ENCODE peak calls at places on chromosomes 11 and 22, in nine cellular contexts. One of them, this sample, is unnamed.

GRCh38 chr11:20964985-20965384 is 295.6 kb downstream of the NELL1 start:
- DNase-seq in OCI-LY7: no peak
- DNase-seq in GM06990: no peak
- DNase-seq in H7: no peak
- DNase-seq in fibroblast of lung: no peak
- DNase-seq in stomach: no peak
- DNase-seq in coronary artery: no peak
- DNase-seq in naive thymus-derived CD4-positive, alpha-beta T cell: no peak
- DNase-seq in skeletal muscle cell: no peak
- DNase-seq in this sample: no peak

GRCh38 chr11:103281301-103281700 is 172.1 kb downstream of the DYNC2H1 start:
- DNase-seq in OCI-LY7: no peak
- DNase-seq in GM06990: no peak
- DNase-seq in H7: no peak
- DNase-seq in fibroblast of lung: peak; percentile 9
- DNase-seq in stomach: no peak
- DNase-seq in coronary artery: no peak
- DNase-seq in naive thymus-derived CD4-positive, alpha-beta T cell: no peak
- DNase-seq in skeletal muscle cell: no peak
- DNase-seq in this sample: no peak

GRCh38 chr11:125431481-125431880 is 64.6 kb downstream of the FEZ1 start:
- DNase-seq in OCI-LY7: no peak
- DNase-seq in GM06990: no peak
- DNase-seq in H7: peak; percentile 5
- DNase-seq in fibroblast of lung: no peak
- DNase-seq in stomach: no peak
- DNase-seq in coronary artery: no peak
- DNase-seq in naive thymus-derived CD4-positive, alpha-beta T cell: no peak
- DNase-seq in skeletal muscle cell: no peak
- DNase-seq in this sample: no peak

GRCh38 chr22:26170112-26170492 is 840 bp downstream of the SEZ6L start:
- DNase-seq in OCI-LY7: no peak
- DNase-seq in GM06990: no peak
- DNase-seq in H7: peak; percentile 51
- DNase-seq in fibroblast of lung: no peak
- DNase-seq in stomach: no peak
- DNase-seq in coronary artery: no peak
- DNase-seq in naive thymus-derived CD4-positive, alpha-beta T cell: no peak
- DNase-seq in skeletal muscle cell: no peak
- DNase-seq in this sample: no peak

GRCh38 chr11:47061429-47062178 is 115.1 kb downstream of the ARFGAP2 start:
- DNase-seq in OCI-LY7: no peak
- DNase-seq in GM06990: no peak
- DNase-seq in H7: no peak
- DNase-seq in fibroblast of lung: no peak
- DNase-seq in stomach: no peak
- DNase-seq in coronary artery: no peak
- DNase-seq in naive thymus-derived CD4-positive, alpha-beta T cell: no peak
- DNase-seq in skeletal muscle cell: no peak
- DNase-seq in this sample: no peak

GRCh38 chr22:26553056-26553752 is 36.7 kb downstream of the TPST2 start:
- DNase-seq in OCI-LY7: peak; percentile 34
- DNase-seq in GM06990: no peak
- DNase-seq in H7: no peak
- DNase-seq in fibroblast of lung: peak; percentile 80
- DNase-seq in stomach: no peak
- DNase-seq in coronary artery: no peak
- DNase-seq in naive thymus-derived CD4-positive, alpha-beta T cell: no peak
- DNase-seq in skeletal muscle cell: peak; percentile 70
- DNase-seq in this sample: no peak

GRCh38 chr11:68255526-68255925 is 16.2 kb downstream of the C11orf24 start:
- DNase-seq in OCI-LY7: no peak
- DNase-seq in GM06990: no peak
- DNase-seq in H7: no peak
- DNase-seq in fibroblast of lung: no peak
- DNase-seq in stomach: no peak
- DNase-seq in coronary artery: no peak
- DNase-seq in naive thymus-derived CD4-positive, alpha-beta T cell: no peak
- DNase-seq in skeletal muscle cell: no peak
- DNase-seq in this sample: no peak

GRCh38 chr11:110086892-110087309 is 6.3 kb upstream of the ZC3H12C start:
- DNase-seq in OCI-LY7: no peak
- DNase-seq in GM06990: no peak
- DNase-seq in H7: no peak
- DNase-seq in fibroblast of lung: peak; percentile 62
- DNase-seq in stomach: no peak
- DNase-seq in coronary artery: no peak
- DNase-seq in naive thymus-derived CD4-positive, alpha-beta T cell: no peak
- DNase-seq in skeletal muscle cell: peak; percentile 69
- DNase-seq in this sample: no peak

GRCh38 chr11:22337571-22338464 is at the start of gene SLC17A6:
- DNase-seq in OCI-LY7: peak; percentile 4
- DNase-seq in GM06990: no peak
- DNase-seq in H7: peak; percentile 41
- DNase-seq in fibroblast of lung: peak; percentile 27
- DNase-seq in stomach: no peak
- DNase-seq in coronary artery: no peak
- DNase-seq in naive thymus-derived CD4-positive, alpha-beta T cell: no peak
- DNase-seq in skeletal muscle cell: peak; percentile 0
- DNase-seq in this sample: peak; percentile 84

GRCh38 chr11:129210831-129211181 is 18.7 kb upstream of the ARHGAP32 start:
- DNase-seq in OCI-LY7: no peak
- DNase-seq in GM06990: no peak
- DNase-seq in H7: no peak
- DNase-seq in fibroblast of lung: no peak
- DNase-seq in stomach: no peak
- DNase-seq in coronary artery: no peak
- DNase-seq in naive thymus-derived CD4-positive, alpha-beta T cell: no peak
- DNase-seq in skeletal muscle cell: no peak
- DNase-seq in this sample: no peak

GRCh38 chr11:75849917-75850316 is 34.9 kb downstream of the UVRAG start:
- DNase-seq in OCI-LY7: no peak
- DNase-seq in GM06990: no peak
- DNase-seq in H7: no peak
- DNase-seq in fibroblast of lung: no peak
- DNase-seq in stomach: no peak
- DNase-seq in coronary artery: no peak
- DNase-seq in naive thymus-derived CD4-positive, alpha-beta T cell: no peak
- DNase-seq in skeletal muscle cell: no peak
- DNase-seq in this sample: no peak

GRCh38 chr11:114783805-114784204 is 105.5 kb downstream of the NXPE2 start:
- DNase-seq in OCI-LY7: no peak
- DNase-seq in GM06990: no peak
- DNase-seq in H7: no peak
- DNase-seq in fibroblast of lung: no peak
- DNase-seq in stomach: no peak
- DNase-seq in coronary artery: no peak
- DNase-seq in naive thymus-derived CD4-positive, alpha-beta T cell: no peak
- DNase-seq in skeletal muscle cell: no peak
- DNase-seq in this sample: no peak

GRCh38 chr22:45587638-45588481 is 83.8 kb upstream of the ATXN10 start:
- DNase-seq in OCI-LY7: no peak
- DNase-seq in GM06990: no peak
- DNase-seq in H7: no peak
- DNase-seq in fibroblast of lung: no peak
- DNase-seq in stomach: no peak
- DNase-seq in coronary artery: no peak
- DNase-seq in naive thymus-derived CD4-positive, alpha-beta T cell: no peak
- DNase-seq in skeletal muscle cell: no peak
- DNase-seq in this sample: no peak

GRCh38 chr11:119236891-119237290 is 30.8 kb downstream of the CBL start:
- DNase-seq in OCI-LY7: no peak
- DNase-seq in GM06990: no peak
- DNase-seq in H7: no peak
- DNase-seq in fibroblast of lung: peak; percentile 44
- DNase-seq in stomach: no peak
- DNase-seq in coronary artery: no peak
- DNase-seq in naive thymus-derived CD4-positive, alpha-beta T cell: no peak
- DNase-seq in skeletal muscle cell: no peak
- DNase-seq in this sample: no peak

DNA sequence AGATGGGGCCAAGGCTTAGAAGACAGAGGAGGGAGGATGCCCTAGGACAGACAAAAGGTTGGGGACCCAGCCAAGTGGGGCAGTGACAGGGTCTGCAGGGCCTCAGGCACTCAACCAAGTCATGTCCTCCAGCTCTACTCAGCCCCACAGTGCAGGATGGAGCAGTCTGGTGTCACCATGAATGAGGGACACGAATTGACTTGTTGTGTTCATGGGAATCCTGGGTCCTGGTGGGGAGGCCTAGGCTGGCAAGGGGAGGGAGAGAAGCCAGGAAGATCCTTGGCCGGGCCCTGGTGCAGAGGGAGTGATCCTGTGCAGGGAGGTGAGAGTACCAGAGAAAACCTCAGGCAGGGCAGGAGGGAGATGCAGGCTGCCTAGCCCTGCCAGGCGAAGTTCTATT is 12.0 kb downstream of the P2RY6 start:
- DNase-seq in OCI-LY7: no peak
- DNase-seq in GM06990: no peak
- DNase-seq in H7: no peak
- DNase-seq in fibroblast of lung: no peak
- DNase-seq in stomach: no peak
- DNase-seq in coronary artery: peak; percentile 66
- DNase-seq in naive thymus-derived CD4-positive, alpha-beta T cell: no peak
- DNase-seq in skeletal muscle cell: no peak
- DNase-seq in this sample: no peak
- H3K4me3 ChIP-seq in OCI-LY7: no peak overlapping the region
- H3K4me3 ChIP-seq in GM06990: no peak overlapping the region
- H3K4me3 ChIP-seq in H7: no peak overlapping the region
- H3K4me3 ChIP-seq in fibroblast of lung: no peak overlapping the region
- H3K4me3 ChIP-seq in stomach: no peak overlapping the region
- H3K4me3 ChIP-seq in coronary artery: no peak overlapping the region
- H3K4me3 ChIP-seq in naive thymus-derived CD4-positive, alpha-beta T cell: no peak overlapping the region
- H3K4me3 ChIP-seq in skeletal muscle cell: no peak overlapping the region
- H3K4me3 ChIP-seq in this sample: no peak overlapping the region

DNA sequence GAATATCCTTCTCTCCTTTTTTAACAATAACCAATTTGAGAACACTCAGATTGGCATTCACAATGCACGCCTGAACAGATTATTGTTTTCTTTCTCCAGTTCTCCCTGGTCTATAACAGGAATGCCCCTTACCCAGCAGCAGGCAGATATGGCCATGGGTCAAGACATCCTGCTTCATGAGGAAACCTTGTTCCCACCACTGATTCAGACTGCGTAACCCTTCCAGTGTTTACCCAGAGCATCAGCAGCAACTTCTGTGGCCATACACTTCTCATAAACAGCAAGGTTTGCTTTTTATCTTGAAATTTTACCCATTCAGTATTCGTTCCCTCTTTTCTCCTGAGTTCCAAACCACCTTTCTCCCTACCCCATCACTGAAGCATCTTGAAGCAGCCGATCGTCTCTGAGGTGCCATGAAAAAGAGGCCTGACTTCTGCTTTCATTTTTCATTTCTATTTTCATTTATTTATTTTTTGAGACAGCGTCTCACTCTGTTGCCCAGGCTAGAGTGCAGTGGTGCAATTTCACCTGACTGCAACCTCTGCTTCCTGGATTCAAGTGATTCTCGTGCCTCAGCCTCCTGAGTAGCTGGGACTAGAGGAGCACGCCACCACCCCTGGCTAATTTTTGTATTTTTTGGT is 9.6 kb downstream of the PTS start:
- DNase-seq in OCI-LY7: no peak
- DNase-seq in GM06990: no peak
- DNase-seq in H7: no peak
- DNase-seq in fibroblast of lung: no peak
- DNase-seq in stomach: no peak
- DNase-seq in coronary artery: no peak
- DNase-seq in naive thymus-derived CD4-positive, alpha-beta T cell: no peak
- DNase-seq in skeletal muscle cell: no peak
- DNase-seq in this sample: no peak
- H3K4me3 ChIP-seq in OCI-LY7: no peak overlapping the region
- H3K4me3 ChIP-seq in GM06990: no peak overlapping the region
- H3K4me3 ChIP-seq in H7: no peak overlapping the region
- H3K4me3 ChIP-seq in fibroblast of lung: no peak overlapping the region
- H3K4me3 ChIP-seq in stomach: no peak overlapping the region
- H3K4me3 ChIP-seq in coronary artery: no peak overlapping the region
- H3K4me3 ChIP-seq in naive thymus-derived CD4-positive, alpha-beta T cell: no peak overlapping the region
- H3K4me3 ChIP-seq in skeletal muscle cell: no peak overlapping the region
- H3K4me3 ChIP-seq in this sample: no peak overlapping the region

DNA sequence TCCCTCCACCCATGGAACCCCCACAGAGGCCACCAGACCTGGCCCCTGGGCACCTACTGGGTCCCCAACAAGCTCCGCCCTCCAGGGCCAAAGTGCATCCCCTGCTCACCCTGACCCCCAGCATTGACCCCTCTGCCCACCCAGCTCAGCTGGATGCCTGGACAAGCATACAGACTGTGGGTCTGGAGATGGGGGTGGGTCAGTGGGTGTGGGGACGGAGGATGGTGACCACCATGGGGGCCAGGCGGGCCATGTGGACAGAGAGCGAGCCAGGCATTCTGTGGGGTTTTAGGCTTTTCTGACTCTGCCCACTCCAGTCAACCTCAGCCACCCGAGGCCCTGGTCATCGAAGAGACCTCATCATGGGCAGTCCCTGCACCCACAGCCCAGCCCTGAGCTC is 183.7 kb downstream of the BRD1 start:
- DNase-seq in OCI-LY7: no peak
- DNase-seq in GM06990: no peak
- DNase-seq in H7: no peak
- DNase-seq in fibroblast of lung: no peak
- DNase-seq in stomach: no peak
- DNase-seq in coronary artery: no peak
- DNase-seq in naive thymus-derived CD4-positive, alpha-beta T cell: no peak
- DNase-seq in skeletal muscle cell: no peak
- DNase-seq in this sample: no peak
- H3K4me3 ChIP-seq in OCI-LY7: no peak overlapping the region
- H3K4me3 ChIP-seq in GM06990: no peak overlapping the region
- H3K4me3 ChIP-seq in H7: no peak overlapping the region
- H3K4me3 ChIP-seq in fibroblast of lung: no peak overlapping the region
- H3K4me3 ChIP-seq in stomach: no peak overlapping the region
- H3K4me3 ChIP-seq in coronary artery: no peak overlapping the region
- H3K4me3 ChIP-seq in naive thymus-derived CD4-positive, alpha-beta T cell: no peak overlapping the region
- H3K4me3 ChIP-seq in skeletal muscle cell: no peak overlapping the region
- H3K4me3 ChIP-seq in this sample: no peak overlapping the region

GRCh38 chr22:50312371-50312770 is 4.9 kb upstream of the PLXNB2 start:
- DNase-seq in OCI-LY7: no peak
- DNase-seq in GM06990: no peak
- DNase-seq in H7: no peak
- DNase-seq in fibroblast of lung: no peak
- DNase-seq in stomach: no peak
- DNase-seq in coronary artery: no peak
- DNase-seq in naive thymus-derived CD4-positive, alpha-beta T cell: no peak
- DNase-seq in skeletal muscle cell: no peak
- DNase-seq in this sample: no peak

GRCh38 chr22:50314455-50315288 is 7.2 kb upstream of the PLXNB2 start:
- DNase-seq in OCI-LY7: peak; percentile 93
- DNase-seq in GM06990: peak; percentile 95
- DNase-seq in H7: peak; percentile 79
- DNase-seq in fibroblast of lung: no peak
- DNase-seq in stomach: peak; percentile 54
- DNase-seq in coronary artery: no peak
- DNase-seq in naive thymus-derived CD4-positive, alpha-beta T cell: peak; percentile 63
- DNase-seq in skeletal muscle cell: no peak
- DNase-seq in this sample: peak; percentile 48

GRCh38 chr22:50314081-50314454 is 6.6 kb upstream of the PLXNB2 start:
- DNase-seq in OCI-LY7: no peak
- DNase-seq in GM06990: no peak
- DNase-seq in H7: no peak
- DNase-seq in fibroblast of lung: no peak
- DNase-seq in stomach: no peak
- DNase-seq in coronary artery: no peak
- DNase-seq in naive thymus-derived CD4-positive, alpha-beta T cell: no peak
- DNase-seq in skeletal muscle cell: no peak
- DNase-seq in this sample: peak; percentile 8

GRCh38 chr22:50313021-50313420 is 5.6 kb upstream of the PLXNB2 start:
- DNase-seq in OCI-LY7: no peak
- DNase-seq in GM06990: peak; percentile 5
- DNase-seq in H7: peak; percentile 39
- DNase-seq in fibroblast of lung: no peak
- DNase-seq in stomach: no peak
- DNase-seq in coronary artery: no peak
- DNase-seq in naive thymus-derived CD4-positive, alpha-beta T cell: no peak
- DNase-seq in skeletal muscle cell: no peak
- DNase-seq in this sample: no peak

GRCh38 chr22:50313600-50313999 is 6.2 kb upstream of the PLXNB2 start:
- DNase-seq in OCI-LY7: peak; percentile 47
- DNase-seq in GM06990: no peak
- DNase-seq in H7: no peak
- DNase-seq in fibroblast of lung: no peak
- DNase-seq in stomach: no peak
- DNase-seq in coronary artery: no peak
- DNase-seq in naive thymus-derived CD4-positive, alpha-beta T cell: no peak
- DNase-seq in skeletal muscle cell: no peak
- DNase-seq in this sample: no peak
- H3K4me3 ChIP-seq in OCI-LY7: peak overlapping the region; percentile 71
- H3K4me3 ChIP-seq in GM06990: peak overlapping the region; percentile 61
- H3K4me3 ChIP-seq in H7: no peak overlapping the region
- H3K4me3 ChIP-seq in fibroblast of lung: no peak overlapping the region
- H3K4me3 ChIP-seq in stomach: no peak overlapping the region
- H3K4me3 ChIP-seq in coronary artery: no peak overlapping the region
- H3K4me3 ChIP-seq in naive thymus-derived CD4-positive, alpha-beta T cell: peak overlapping the region; percentile 53
- H3K4me3 ChIP-seq in skeletal muscle cell: no peak overlapping the region
- H3K4me3 ChIP-seq in this sample: no peak overlapping the region